ENCODE peak calls at places on chromosome 2, in four cellular contexts. S is effector memory CD4-positive, alpha-beta T cell; N is NCI-H1417 treated with DMSO at 0.1 percent for 48 hours; O is prostate gland. B is an unnamed sample.

GRCh38 chr2:65045651-65046050 is 10.6 kb upstream of the CEP68 start:
- DNase-seq in S (no peak), N (no peak), O (no peak), B (no peak)

GRCh38 chr2:95728878-95729511 is 137.2 kb downstream of the TRIM43 start:
- DNase-seq in S (no peak), N (peak; percentile 59), O (peak; percentile 72), B (peak; percentile 41)

GRCh38 chr2:112195167-112195766 is 57.1 kb downstream of the FBLN7 start:
- DNase-seq in S (no peak), N (no peak), O (no peak), B (no peak)

GRCh38 chr2:95159690-95160449 is at the start of gene ZNF514:
- DNase-seq in S (peak; percentile 72), N (no peak), O (peak; percentile 70), B (peak; percentile 89)

GRCh38 chr2:11068856-11069526 is 86.3 kb upstream of the SLC66A3 start:
- DNase-seq in S (no peak), N (no peak), O (no peak), B (no peak)

GRCh38 chr2:234976479-234977227 is 24.8 kb downstream of the SH3BP4 start:
- DNase-seq in S (no peak), N (no peak), O (no peak), B (no peak)

GRCh38 chr2:118803012-118803411 is 44.4 kb downstream of the EN1 start:
- DNase-seq in S (no peak), N (no peak), O (no peak), B (no peak)

GRCh38 chr2:63735931-63736820 is 105.5 kb upstream of the UGP2 start:
- DNase-seq in S (no peak), N (no peak), O (no peak), B (no peak)

GRCh38 chr2:38552259-38552658 is 50.5 kb downstream of the HNRNPLL start:
- DNase-seq in S (no peak), N (no peak), O (no peak), B (no peak)

GRCh38 chr2:157890960-157891629 is 15.0 kb upstream of the ACVR1 start:
- DNase-seq in S (no peak), N (no peak), O (no peak), B (no peak)

GRCh38 chr2:105641389-105641811 is 103.3 kb upstream of the NCK2 start:
- DNase-seq in S (no peak), N (no peak), O (no peak), B (no peak)

GRCh38 chr2:182831097-182831496 is 35.3 kb downstream of the FRZB start:
- DNase-seq in S (no peak), N (no peak), O (no peak), B (no peak)

GRCh38 chr2:219453691-219454131 is 19.1 kb downstream of the SPEG start:
- DNase-seq in S (no peak), N (no peak), O (peak; percentile 46), B (no peak)

GRCh38 chr2:60806988-60807681 is 51.1 kb downstream of the PAPOLG start:
- DNase-seq in S (no peak), N (peak; percentile 77), O (no peak), B (peak; percentile 72)

GRCh38 chr2:209044307-209044706 is 379.5 kb upstream of the MAP2 start:
- DNase-seq in S (no peak), N (no peak), O (no peak), B (no peak)

GRCh38 chr2:143553261-143553660 is 424.0 kb downstream of the ARHGAP15 start:
- DNase-seq in S (no peak), N (no peak), O (no peak), B (no peak)

GRCh38 chr2:185187421-185187820 is 551.2 kb upstream of the FSIP2 start:
- DNase-seq in S (no peak), N (no peak), O (no peak), B (no peak)

GRCh38 chr2:25617948-25618646 is 55.3 kb downstream of the DTNB start:
- DNase-seq in S (no peak), N (no peak), O (peak; percentile 56), B (no peak)

GRCh38 chr2:181891966-181892794 is 650 bp downstream of the ITPRID2 start:
- DNase-seq in S (peak; percentile 10), N (no peak), O (peak; percentile 63), B (peak; percentile 67)

GRCh38 chr2:23454501-23455120 is 69.6 kb downstream of the KLHL29 start:
- DNase-seq in S (no peak), N (no peak), O (no peak), B (no peak)

GRCh38 chr2:132721938-132722337 is 51.9 kb upstream of the LYPD1 start:
- DNase-seq in S (no peak), N (no peak), O (no peak), B (no peak)

GRCh38 chr2:30514134-30514860 is 67.3 kb downstream of the LCLAT1 start:
- DNase-seq in S (no peak), N (no peak), O (no peak), B (no peak)

GRCh38 chr2:50014168-50014567 is 859.9 kb upstream of the FSHR start:
- DNase-seq in S (no peak), N (no peak), O (no peak), B (no peak)